ENCODE peak calls at places on chromosomes 2 and 18, in four cellular contexts. L is CD8-positive, alpha-beta memory T cell; U is tibial artery; Q is ovary. R is an unnamed sample.

GRCh38 chr2:199883474-199884212 is 27.4 kb upstream of the C2orf69 start:
- DNase-seq in L (no peak), U (no peak), Q (no peak), R (no peak)

GRCh38 chr2:145860083-145860482 is 1340.2 kb upstream of the ZEB2 start:
- DNase-seq in Q (no peak), L (no peak), U (no peak), R (no peak)

GRCh38 chr18:7565677-7566076 is 1.4 kb upstream of the PTPRM start:
- DNase-seq in Q (no peak), U (no peak), L (no peak), R (no peak)

GRCh38 chr2:201109186-201109585 is 6.8 kb upstream of the CFLAR start:
- DNase-seq in Q (no peak), U (no peak), L (no peak), R (no peak)

GRCh38 chr18:58419587-58420199 is 209.2 kb downstream of the ALPK2 start:
- DNase-seq in U (no peak), Q (no peak), L (no peak), R (no peak)

GRCh38 chr18:13455470-13455869 is 236.9 kb downstream of the LDLRAD4 start:
- DNase-seq in Q (no peak), L (no peak), U (peak; percentile 35), R (no peak)

GRCh38 chr2:28586864-28587263 is 91.0 kb downstream of the PLB1 start:
- DNase-seq in Q (no peak), L (peak; percentile 64), U (no peak), R (no peak)

GRCh38 chr18:62860062-62860461 is 144.7 kb downstream of the PHLPP1 start:
- DNase-seq in U (no peak), Q (no peak), L (no peak), R (no peak)

GRCh38 chr2:207487650-207488315 is 42.0 kb upstream of the CREB1 start:
- DNase-seq in U (no peak), Q (no peak), L (no peak), R (no peak)

GRCh38 chr2:204282525-204282924 is 262.8 kb upstream of the PARD3B start:
- DNase-seq in Q (no peak), U (no peak), L (no peak), R (no peak)

GRCh38 chr2:68391099-68391498 is 26.0 kb downstream of the PLEK start:
- DNase-seq in U (no peak), L (no peak), Q (no peak), R (no peak)

GRCh38 chr2:63057249-63058148 is 6.9 kb downstream of the OTX1 start:
- DNase-seq in Q (no peak), U (no peak), L (no peak), R (no peak)

GRCh38 chr2:211347328-211347727 is 790.9 kb downstream of the CPS1 start:
- DNase-seq in L (no peak), Q (no peak), U (no peak), R (no peak)

GRCh38 chr18:3970929-3971328 is 484.2 kb downstream of the DLGAP1 start:
- DNase-seq in L (no peak), U (no peak), Q (no peak), R (no peak)

GRCh38 chr2:11377915-11378649 is 33.6 kb upstream of the ROCK2 start:
- DNase-seq in U (peak; percentile 89), L (no peak), Q (no peak), R (no peak)

GRCh38 chr2:104127049-104127770 is 726.7 kb upstream of the POU3F3 start:
- DNase-seq in Q (no peak), L (no peak), U (no peak), R (no peak)

GRCh38 chr2:113861740-113862139 is 28.1 kb upstream of the ACTR3 start:
- DNase-seq in L (no peak), Q (no peak), U (no peak), R (no peak)

GRCh38 chr2:78281164-78281563 is 744.3 kb upstream of the REG3G start:
- DNase-seq in L (no peak), Q (no peak), U (no peak), R (no peak)

GRCh38 chr18:28960146-28960545 is 783.2 kb upstream of the CDH2 start:
- DNase-seq in Q (no peak), U (no peak), L (no peak), R (no peak)

GRCh38 chr18:2906522-2907458 is 60.0 kb downstream of the EMILIN2 start:
- DNase-seq in U (no peak), L (peak; percentile 60), Q (peak; percentile 68), R (peak; percentile 12)

GRCh38 chr2:46648141-46648742 is 168.9 kb downstream of the TMEM247 start:
- DNase-seq in U (no peak), Q (no peak), L (no peak), R (no peak)

GRCh38 chr2:21972580-21972979 is 848.8 kb downstream of the TDRD15 start:
- DNase-seq in L (no peak), U (no peak), Q (no peak), R (no peak)

GRCh38 chr2:143823286-143823685 is 694.1 kb downstream of the ARHGAP15 start:
- DNase-seq in Q (no peak), L (no peak), U (no peak), R (no peak)

GRCh38 chr2:105403785-105404698 is 5.2 kb upstream of the FHL2 start:
- DNase-seq in U (no peak), L (no peak), Q (peak; percentile 51), R (no peak)

GRCh38 chr2:235660484-235661081 is 166.7 kb downstream of the AGAP1 start:
- DNase-seq in Q (no peak), U (no peak), L (no peak), R (no peak)

GRCh38 chr2:122145805-122146204 is 390.4 kb downstream of the TSN start:
- DNase-seq in L (no peak), U (no peak), Q (no peak), R (no peak)

GRCh38 chr2:223820549-223820948 is 16.8 kb downstream of the AP1S3 start:
- DNase-seq in U (no peak), L (no peak), Q (no peak), R (no peak)

GRCh38 chr2:189952536-189953109 is 109.9 kb downstream of the MSTN start:
- DNase-seq in Q (no peak), L (no peak), U (no peak), R (no peak)

GRCh38 chr18:8167036-8167435 is 442.2 kb upstream of the RAB12 start:
- DNase-seq in L (no peak), U (no peak), Q (no peak), R (no peak)

GRCh38 chr2:207513577-207514257 is 16.0 kb upstream of the CREB1 start:
- DNase-seq in Q (no peak), U (no peak), L (no peak), R (no peak)

GRCh38 chr2:64950226-64951160 is 38.7 kb upstream of the SLC1A4 start:
- DNase-seq in L (no peak), Q (no peak), U (no peak), R (no peak)

DNA sequence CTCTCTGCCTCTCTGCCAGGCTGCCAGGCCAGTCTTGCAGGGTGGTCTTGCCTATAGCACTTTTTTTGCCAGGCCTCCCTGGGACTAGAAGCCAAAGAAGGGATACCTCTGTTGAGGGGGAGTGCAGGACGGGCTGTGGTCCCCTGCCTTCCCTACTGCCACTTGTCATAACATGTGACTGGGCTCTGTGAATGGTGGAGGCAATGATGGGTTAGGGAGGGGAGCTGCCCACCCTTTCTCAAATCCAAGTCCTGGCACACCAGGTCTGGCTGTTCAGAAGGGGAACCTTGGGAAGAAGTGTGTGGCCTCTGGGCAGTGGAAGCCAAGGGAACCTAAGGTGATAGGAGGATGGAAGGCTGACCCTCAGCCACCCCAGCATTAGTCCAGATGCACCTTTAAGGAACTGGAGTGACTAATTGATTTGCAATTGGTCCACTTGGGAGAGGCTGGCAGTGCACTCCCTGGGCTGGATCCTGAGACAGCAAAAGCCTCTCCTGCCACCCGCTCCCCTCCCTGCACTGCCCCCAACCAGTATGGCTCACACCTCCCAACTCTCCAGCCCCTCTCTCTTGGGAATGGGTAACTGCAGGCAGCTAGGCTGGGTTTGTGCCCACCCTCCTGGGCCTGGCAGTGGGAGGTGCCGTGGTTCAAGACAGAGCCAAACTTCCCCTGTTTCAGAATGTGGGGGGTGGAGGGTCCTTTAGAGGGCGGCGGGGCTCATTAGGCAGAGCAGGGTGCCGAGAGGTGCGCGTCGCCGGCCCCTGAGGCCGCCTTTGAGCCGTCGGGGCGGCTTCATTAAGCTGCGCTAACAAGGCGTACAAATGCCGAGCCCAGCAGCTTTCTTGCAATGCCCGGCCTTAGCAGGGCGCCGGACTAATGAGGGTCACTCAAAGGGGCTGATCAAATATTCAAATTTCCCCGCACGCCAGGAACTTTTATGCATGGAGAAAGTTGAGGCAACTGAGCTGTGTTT is 4.5 kb upstream of the SIX3 start:
- DNase-seq in Q (no peak), U (no peak), L (no peak), R (no peak)
- H3K27me3 ChIP-seq in Q (no peaks in the 10 kb centered on the region), U (peaks cover 100% of the 10 kb centered on the region), L (peaks cover 43% of the 10 kb centered on the region), R (peaks cover 100% of the 10 kb centered on the region)

GRCh38 chr2:60461421-60462108 is 91.9 kb downstream of the BCL11A start:
- DNase-seq in L (no peak), Q (no peak), U (no peak), R (no peak)

GRCh38 chr2:60466161-60466702 is 87.2 kb downstream of the BCL11A start:
- DNase-seq in Q (no peak), L (no peak), U (no peak), R (no peak)

GRCh38 chr2:60468390-60469085 is 84.9 kb downstream of the BCL11A start:
- DNase-seq in U (no peak), Q (no peak), L (no peak), R (no peak)

GRCh38 chr2:60463249-60463648 is 90.2 kb downstream of the BCL11A start:
- DNase-seq in L (no peak), Q (peak; percentile 49), U (no peak), R (no peak)

GRCh38 chr2:60465736-60466135 is 87.7 kb downstream of the BCL11A start:
- DNase-seq in Q (no peak), L (no peak), U (no peak), R (no peak)
- H3K27ac ChIP-seq in Q (no peak overlapping the region), L (no peak overlapping the region), U (no peak overlapping the region), R (no peak overlapping the region)

DNA sequence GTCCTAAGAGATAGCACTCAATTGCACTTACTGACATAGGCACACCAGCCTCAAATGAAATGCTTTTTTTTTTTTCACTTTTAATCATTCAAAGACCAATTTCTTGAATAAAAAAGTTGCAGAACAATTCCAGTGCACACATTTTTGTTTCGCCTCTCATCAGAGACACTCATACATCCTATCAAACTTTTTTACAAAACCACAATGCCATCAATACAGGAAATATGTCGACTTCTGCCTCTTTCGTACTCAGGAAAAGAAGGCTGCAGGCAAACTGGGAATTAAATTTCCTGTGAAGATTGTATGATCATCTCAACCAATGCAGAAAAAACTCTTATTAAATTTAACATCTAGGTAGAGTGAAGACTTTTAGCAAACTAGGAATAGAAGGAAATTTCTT is 112.4 kb downstream of the DNER start:
- DNase-seq in U (no peak), L (no peak), Q (no peak), R (no peak)
- H3K27me3 ChIP-seq in U (no peaks in the 10 kb centered on the region), L (no peaks in the 10 kb centered on the region), Q (no peaks in the 10 kb centered on the region), R (no peaks in the 10 kb centered on the region)

GRCh38 chr18:72637319-72638113 is 93.4 kb upstream of the CBLN2 start:
- DNase-seq in L (no peak), U (no peak), Q (no peak), R (no peak)
- H3K27ac ChIP-seq in L (no peak overlapping the region), U (no peak overlapping the region), Q (no peak overlapping the region), R (no peak overlapping the region)

GRCh38 chr2:27261926-27262298 is 935 bp downstream of the SLC30A3 start:
- DNase-seq in L (no peak), U (no peak), Q (no peak), R (no peak)
- H3K27me3 ChIP-seq in L (peaks cover 44% of the 10 kb centered on the region), U (peaks cover 96% of the 10 kb centered on the region), Q (no peaks in the 10 kb centered on the region), R (no peaks in the 10 kb centered on the region)